ENCODE peak calls at places on chromosomes 12 and 14, in six cellular contexts. One of them, this sample, is unnamed.

GRCh38 chr12:58412466-58412865 is 471.1 kb downstream of the ATP23 start:
- DNase-seq in natural killer cell treated with Interleukin-12 subunit alpha and Interleukin-12 subunit beta and Interleukin-15 and Interleukin-18, amount 100 ng/mL, for 72 hours: no peak
- DNase-seq in stomach: no peak
- DNase-seq in neural crest cell: no peak
- DNase-seq in hepatic stellate cell: no peak
- DNase-seq in mesendoderm: peak; percentile 57
- DNase-seq in this sample: no peak

GRCh38 chr12:2886768-2887450 is 3.8 kb upstream of the TULP3 start:
- DNase-seq in stomach: no peak
- DNase-seq in mesendoderm: no peak
- DNase-seq in hepatic stellate cell: no peak
- DNase-seq in natural killer cell treated with Interleukin-12 subunit alpha and Interleukin-12 subunit beta and Interleukin-15 and Interleukin-18, amount 100 ng/mL, for 72 hours: no peak
- DNase-seq in neural crest cell: no peak
- DNase-seq in this sample: no peak

GRCh38 chr12:26121323-26121740 is 3.5 kb downstream of the BHLHE41 start:
- DNase-seq in natural killer cell treated with Interleukin-12 subunit alpha and Interleukin-12 subunit beta and Interleukin-15 and Interleukin-18, amount 100 ng/mL, for 72 hours: no peak
- DNase-seq in stomach: no peak
- DNase-seq in hepatic stellate cell: no peak
- DNase-seq in mesendoderm: no peak
- DNase-seq in neural crest cell: no peak
- DNase-seq in this sample: no peak

GRCh38 chr12:52178984-52179383 is 12.8 kb downstream of the KRT80 start:
- DNase-seq in hepatic stellate cell: no peak
- DNase-seq in neural crest cell: no peak
- DNase-seq in natural killer cell treated with Interleukin-12 subunit alpha and Interleukin-12 subunit beta and Interleukin-15 and Interleukin-18, amount 100 ng/mL, for 72 hours: no peak
- DNase-seq in mesendoderm: no peak
- DNase-seq in stomach: no peak
- DNase-seq in this sample: no peak

GRCh38 chr14:76396714-76397187 is 20.8 kb downstream of the ESRRB start:
- DNase-seq in natural killer cell treated with Interleukin-12 subunit alpha and Interleukin-12 subunit beta and Interleukin-15 and Interleukin-18, amount 100 ng/mL, for 72 hours: peak; percentile 40
- DNase-seq in hepatic stellate cell: no peak
- DNase-seq in neural crest cell: no peak
- DNase-seq in stomach: no peak
- DNase-seq in mesendoderm: no peak
- DNase-seq in this sample: no peak

GRCh38 chr14:59067135-59067894 is 121.2 kb upstream of the DAAM1 start:
- DNase-seq in hepatic stellate cell: no peak
- DNase-seq in natural killer cell treated with Interleukin-12 subunit alpha and Interleukin-12 subunit beta and Interleukin-15 and Interleukin-18, amount 100 ng/mL, for 72 hours: no peak
- DNase-seq in stomach: no peak
- DNase-seq in neural crest cell: no peak
- DNase-seq in mesendoderm: peak; percentile 4
- DNase-seq in this sample: no peak

GRCh38 chr12:90037740-90038139 is 329.1 kb upstream of the ATP2B1 start:
- DNase-seq in natural killer cell treated with Interleukin-12 subunit alpha and Interleukin-12 subunit beta and Interleukin-15 and Interleukin-18, amount 100 ng/mL, for 72 hours: no peak
- DNase-seq in hepatic stellate cell: no peak
- DNase-seq in stomach: no peak
- DNase-seq in mesendoderm: no peak
- DNase-seq in neural crest cell: no peak
- DNase-seq in this sample: no peak

GRCh38 chr14:64993263-64993662 is 6.6 kb downstream of the FNTB start:
- DNase-seq in hepatic stellate cell: no peak
- DNase-seq in neural crest cell: no peak
- DNase-seq in mesendoderm: no peak
- DNase-seq in stomach: no peak
- DNase-seq in natural killer cell treated with Interleukin-12 subunit alpha and Interleukin-12 subunit beta and Interleukin-15 and Interleukin-18, amount 100 ng/mL, for 72 hours: no peak
- DNase-seq in this sample: no peak

GRCh38 chr12:124898200-124898950 is 16.1 kb downstream of the UBC start:
- DNase-seq in mesendoderm: peak; percentile 75
- DNase-seq in stomach: peak; percentile 72
- DNase-seq in neural crest cell: no peak
- DNase-seq in hepatic stellate cell: peak; percentile 57
- DNase-seq in natural killer cell treated with Interleukin-12 subunit alpha and Interleukin-12 subunit beta and Interleukin-15 and Interleukin-18, amount 100 ng/mL, for 72 hours: no peak
- DNase-seq in this sample: peak; percentile 72

GRCh38 chr12:42588308-42588836 is 1.2 kb downstream of the PRICKLE1 start:
- DNase-seq in neural crest cell: no peak
- DNase-seq in natural killer cell treated with Interleukin-12 subunit alpha and Interleukin-12 subunit beta and Interleukin-15 and Interleukin-18, amount 100 ng/mL, for 72 hours: no peak
- DNase-seq in stomach: no peak
- DNase-seq in hepatic stellate cell: no peak
- DNase-seq in mesendoderm: no peak
- DNase-seq in this sample: no peak

GRCh38 chr12:129984097-129984496 is 80.3 kb upstream of the TMEM132D start:
- DNase-seq in neural crest cell: no peak
- DNase-seq in natural killer cell treated with Interleukin-12 subunit alpha and Interleukin-12 subunit beta and Interleukin-15 and Interleukin-18, amount 100 ng/mL, for 72 hours: no peak
- DNase-seq in mesendoderm: peak; percentile 25
- DNase-seq in hepatic stellate cell: no peak
- DNase-seq in stomach: no peak
- DNase-seq in this sample: no peak

GRCh38 chr14:68633131-68633991 is 159.5 kb downstream of the ZFP36L1 start:
- DNase-seq in natural killer cell treated with Interleukin-12 subunit alpha and Interleukin-12 subunit beta and Interleukin-15 and Interleukin-18, amount 100 ng/mL, for 72 hours: no peak
- DNase-seq in hepatic stellate cell: peak; percentile 42
- DNase-seq in mesendoderm: no peak
- DNase-seq in stomach: no peak
- DNase-seq in neural crest cell: peak; percentile 38
- DNase-seq in this sample: no peak

GRCh38 chr12:92224685-92225331 is 79.2 kb upstream of the BTG1 start:
- DNase-seq in stomach: no peak
- DNase-seq in natural killer cell treated with Interleukin-12 subunit alpha and Interleukin-12 subunit beta and Interleukin-15 and Interleukin-18, amount 100 ng/mL, for 72 hours: no peak
- DNase-seq in neural crest cell: no peak
- DNase-seq in mesendoderm: peak; percentile 31
- DNase-seq in hepatic stellate cell: peak; percentile 59
- DNase-seq in this sample: no peak

GRCh38 chr12:34384693-34385092 is 362.4 kb downstream of the ALG10 start:
- DNase-seq in stomach: no peak
- DNase-seq in neural crest cell: no peak
- DNase-seq in natural killer cell treated with Interleukin-12 subunit alpha and Interleukin-12 subunit beta and Interleukin-15 and Interleukin-18, amount 100 ng/mL, for 72 hours: no peak
- DNase-seq in hepatic stellate cell: no peak
- DNase-seq in mesendoderm: no peak
- DNase-seq in this sample: no peak

GRCh38 chr12:94615284-94616216 is 34.8 kb downstream of the TMCC3 start:
- DNase-seq in stomach: peak; percentile 79
- DNase-seq in mesendoderm: peak; percentile 55
- DNase-seq in hepatic stellate cell: no peak
- DNase-seq in natural killer cell treated with Interleukin-12 subunit alpha and Interleukin-12 subunit beta and Interleukin-15 and Interleukin-18, amount 100 ng/mL, for 72 hours: no peak
- DNase-seq in neural crest cell: no peak
- DNase-seq in this sample: no peak

GRCh38 chr12:47892819-47893218 is 12.0 kb downstream of the VDR start:
- DNase-seq in neural crest cell: no peak
- DNase-seq in hepatic stellate cell: no peak
- DNase-seq in natural killer cell treated with Interleukin-12 subunit alpha and Interleukin-12 subunit beta and Interleukin-15 and Interleukin-18, amount 100 ng/mL, for 72 hours: no peak
- DNase-seq in stomach: no peak
- DNase-seq in mesendoderm: no peak
- DNase-seq in this sample: no peak

GRCh38 chr12:69998011-69998410 is 173.0 kb downstream of the MYRFL start:
- DNase-seq in stomach: no peak
- DNase-seq in hepatic stellate cell: no peak
- DNase-seq in mesendoderm: no peak
- DNase-seq in neural crest cell: no peak
- DNase-seq in natural killer cell treated with Interleukin-12 subunit alpha and Interleukin-12 subunit beta and Interleukin-15 and Interleukin-18, amount 100 ng/mL, for 72 hours: no peak
- DNase-seq in this sample: no peak

This sample was measured in naive thymus-derived CD4-positive, alpha-beta T cell.